ENCODE peak calls at places on chromosome 15, in four cellular contexts. One of them, this sample, is unnamed.

GRCh38 chr15:76905855-76906254 is 715 bp upstream of the SCAPER start:
- DNase-seq in hepatic stellate cell: no peak
- DNase-seq in NCI-H1436: no peak
- DNase-seq in T47D: no peak
- DNase-seq in this sample: peak

GRCh38 chr15:42749266-42749665 is 12.3 kb upstream of the CDAN1 start:
- DNase-seq in hepatic stellate cell: no peak
- DNase-seq in NCI-H1436: no peak
- DNase-seq in T47D: no peak
- DNase-seq in this sample: no peak

GRCh38 chr15:31438601-31439265 is 112.1 kb downstream of the KLF13 start:
- DNase-seq in hepatic stellate cell: no peak
- DNase-seq in NCI-H1436: peak
- DNase-seq in T47D: no peak
- DNase-seq in this sample: no peak

GRCh38 chr15:62066663-62067447 is at the start of gene C2CD4A:
- DNase-seq in hepatic stellate cell: peak
- DNase-seq in NCI-H1436: peak
- DNase-seq in T47D: peak
- DNase-seq in this sample: peak

GRCh38 chr15:95624616-95625361 is 705.7 kb upstream of the NR2F2 start:
- DNase-seq in hepatic stellate cell: no peak
- DNase-seq in NCI-H1436: no peak
- DNase-seq in T47D: no peak
- DNase-seq in this sample: no peak

GRCh38 chr15:76470691-76471090 is 134.1 kb downstream of the ISL2 start:
- DNase-seq in hepatic stellate cell: no peak
- DNase-seq in NCI-H1436: no peak
- DNase-seq in T47D: no peak
- DNase-seq in this sample: no peak

GRCh38 chr15:74199293-74199645 is 3.3 kb downstream of the STRA6 start:
- DNase-seq in hepatic stellate cell: no peak
- DNase-seq in NCI-H1436: no peak
- DNase-seq in T47D: no peak
- DNase-seq in this sample: no peak

GRCh38 chr15:66836476-66837030 is 134.5 kb downstream of the SMAD6 start:
- DNase-seq in hepatic stellate cell: no peak
- DNase-seq in NCI-H1436: no peak
- DNase-seq in T47D: no peak
- DNase-seq in this sample: no peak

GRCh38 chr15:73493936-73494335 is 51.0 kb downstream of the REC114 start:
- DNase-seq in hepatic stellate cell: no peak
- DNase-seq in NCI-H1436: no peak
- DNase-seq in T47D: no peak
- DNase-seq in this sample: no peak

GRCh38 chr15:48352474-48353072 is 21.3 kb downstream of the DUT start:
- DNase-seq in hepatic stellate cell: no peak
- DNase-seq in NCI-H1436: peak
- DNase-seq in T47D: peak
- DNase-seq in this sample: peak

GRCh38 chr15:67943961-67944674 is 104.3 kb upstream of the RNU6-1 start:
- DNase-seq in hepatic stellate cell: no peak
- DNase-seq in NCI-H1436: no peak
- DNase-seq in T47D: no peak
- DNase-seq in this sample: peak

GRCh38 chr15:99967841-99968371 is 234.7 kb upstream of the LYSMD4 start:
- DNase-seq in hepatic stellate cell: no peak
- DNase-seq in NCI-H1436: no peak
- DNase-seq in T47D: no peak
- DNase-seq in this sample: no peak

GRCh38 chr15:66047321-66048024 is 178.2 kb downstream of the RAB11A start:
- DNase-seq in hepatic stellate cell: no peak
- DNase-seq in NCI-H1436: no peak
- DNase-seq in T47D: no peak
- DNase-seq in this sample: peak

GRCh38 chr15:90151989-90152645 is 49.0 kb upstream of the SEMA4B start:
- DNase-seq in hepatic stellate cell: no peak
- DNase-seq in NCI-H1436: no peak
- DNase-seq in T47D: no peak
- DNase-seq in this sample: peak

GRCh38 chr15:77617507-77618285 is 15.0 kb downstream of the LINGO1 start:
- DNase-seq in hepatic stellate cell: no peak
- DNase-seq in NCI-H1436: no peak
- DNase-seq in T47D: peak
- DNase-seq in this sample: no peak

GRCh38 chr15:74245342-74245931 is 9.3 kb downstream of the CCDC33 start:
- DNase-seq in hepatic stellate cell: no peak
- DNase-seq in NCI-H1436: peak
- DNase-seq in T47D: peak
- DNase-seq in this sample: no peak

GRCh38 chr15:78415284-78415683 is 22.7 kb upstream of the IREB2 start:
- DNase-seq in hepatic stellate cell: peak
- DNase-seq in NCI-H1436: peak
- DNase-seq in T47D: peak
- DNase-seq in this sample: peak

GRCh38 chr15:77474310-77474986 is 53.8 kb downstream of the HMG20A start:
- DNase-seq in hepatic stellate cell: no peak
- DNase-seq in NCI-H1436: peak
- DNase-seq in T47D: no peak
- DNase-seq in this sample: peak

GRCh38 chr15:36814708-36815107 is 235.3 kb downstream of the CDIN1 start:
- DNase-seq in hepatic stellate cell: no peak
- DNase-seq in NCI-H1436: no peak
- DNase-seq in T47D: no peak
- DNase-seq in this sample: peak

GRCh38 chr15:47415539-47415971 is 301.8 kb upstream of the SEMA6D start:
- DNase-seq in hepatic stellate cell: no peak
- DNase-seq in NCI-H1436: no peak
- DNase-seq in T47D: no peak
- DNase-seq in this sample: no peak

GRCh38 chr15:101139986-101140696 is 111.7 kb downstream of the CHSY1 start:
- DNase-seq in hepatic stellate cell: no peak
- DNase-seq in NCI-H1436: no peak
- DNase-seq in T47D: no peak
- DNase-seq in this sample: no peak

GRCh38 chr15:48046813-48047483 is 73.8 kb upstream of the SLC24A5 start:
- DNase-seq in hepatic stellate cell: no peak
- DNase-seq in NCI-H1436: peak
- DNase-seq in T47D: no peak
- DNase-seq in this sample: no peak

GRCh38 chr15:85976986-85977385 is 102.7 kb upstream of the AGBL1 start:
- DNase-seq in hepatic stellate cell: no peak
- DNase-seq in NCI-H1436: no peak
- DNase-seq in T47D: no peak
- DNase-seq in this sample: no peak

GRCh38 chr15:65067645-65068416 is at the start of gene RASL12:
- DNase-seq in hepatic stellate cell: no peak
- DNase-seq in NCI-H1436: no peak
- DNase-seq in T47D: no peak
- DNase-seq in this sample: peak

GRCh38 chr15:28184166-28184565 is 85.1 kb upstream of the OCA2 start:
- DNase-seq in hepatic stellate cell: peak
- DNase-seq in NCI-H1436: no peak
- DNase-seq in T47D: no peak
- DNase-seq in this sample: no peak

GRCh38 chr15:94934440-94934839 is 703.1 kb downstream of the MCTP2 start:
- DNase-seq in hepatic stellate cell: no peak
- DNase-seq in NCI-H1436: no peak
- DNase-seq in T47D: peak
- DNase-seq in this sample: no peak

GRCh38 chr15:94924057-94924456 is 692.7 kb downstream of the MCTP2 start:
- DNase-seq in hepatic stellate cell: no peak
- DNase-seq in NCI-H1436: no peak
- DNase-seq in T47D: no peak
- DNase-seq in this sample: no peak

GRCh38 chr15:28942046-28942445 is 56.3 kb downstream of the APBA2 start:
- DNase-seq in hepatic stellate cell: no peak
- DNase-seq in NCI-H1436: no peak
- DNase-seq in T47D: no peak
- DNase-seq in this sample: no peak

GRCh38 chr15:84840255-84840654 is 23.1 kb downstream of the ALPK3 start:
- DNase-seq in hepatic stellate cell: no peak
- DNase-seq in NCI-H1436: no peak
- DNase-seq in T47D: no peak
- DNase-seq in this sample: no peak

GRCh38 chr15:75349851-75350588 is 3.2 kb downstream of the NEIL1 start:
- DNase-seq in hepatic stellate cell: no peak
- DNase-seq in NCI-H1436: no peak
- DNase-seq in T47D: no peak
- DNase-seq in this sample: no peak

GRCh38 chr15:90414408-90415028 is 26.5 kb downstream of the IQGAP1 start:
- DNase-seq in hepatic stellate cell: no peak
- DNase-seq in NCI-H1436: no peak
- DNase-seq in T47D: no peak
- DNase-seq in this sample: peak

GRCh38 chr15:84878504-84878903 is 6.0 kb upstream of the SLC28A1 start:
- DNase-seq in hepatic stellate cell: peak
- DNase-seq in NCI-H1436: peak
- DNase-seq in T47D: peak
- DNase-seq in this sample: peak

GRCh38 chr15:92460023-92460422 is 66.3 kb downstream of the ST8SIA2 start:
- DNase-seq in hepatic stellate cell: no peak
- DNase-seq in NCI-H1436: no peak
- DNase-seq in T47D: no peak
- DNase-seq in this sample: no peak

This sample was measured in cardiac muscle cell.